ENCODE peak calls at places on chromosomes 7 and 10, in six cellular contexts. Y is mammary epithelial cell, M is A549, V is kidney epithelial cell, P is sigmoid colon, K is IMR-90. H is an unnamed sample.

GRCh38 chr7:93883078-93883916 is 7.3 kb downstream of the TFPI2 start:
- DNase-seq in K (no peak), P (no peak), M (no peak), V (no peak), Y (no peak), H (no peak)

GRCh38 chr7:90261441-90261840 is 16.5 kb downstream of the CFAP69 start:
- DNase-seq in P (no peak), V (no peak), M (no peak), Y (no peak), K (no peak), H (no peak)

GRCh38 chr10:76456190-76456589 is 1024.8 kb downstream of the LRMDA start:
- DNase-seq in M (no peak), P (no peak), K (no peak), Y (no peak), V (no peak), H (no peak)

GRCh38 chr7:68730871-68731403 is 867.3 kb upstream of the AUTS2 start:
- DNase-seq in P (no peak), K (no peak), Y (no peak), V (no peak), M (no peak), H (no peak)

GRCh38 chr10:78549536-78549935 is 515.9 kb downstream of the RPS24 start:
- DNase-seq in K (no peak), Y (no peak), P (no peak), V (no peak), M (no peak), H (no peak)

GRCh38 chr10:45000138-45000763 is 472 bp upstream of the ZNF22 start:
- DNase-seq in Y (no peak), K (peak; percentile 9), V (no peak), M (no peak), P (peak; percentile 95), H (peak; percentile 96)

GRCh38 chr7:31741852-31742251 is 54.8 kb downstream of the PPP1R17 start:
- DNase-seq in K (no peak), P (no peak), M (no peak), Y (peak; percentile 34), V (no peak), H (no peak)

GRCh38 chr10:21758671-21759070 is 224.6 kb downstream of the MLLT10 start:
- DNase-seq in K (no peak), V (no peak), Y (no peak), M (no peak), P (no peak), H (no peak)

GRCh38 chr10:55631071-55631654 is 729.9 kb downstream of the ZWINT start:
- DNase-seq in Y (peak; percentile 27), M (peak; percentile 38), K (no peak), V (no peak), P (no peak), H (no peak)

GRCh38 chr10:71472912-71473311 is 76.2 kb downstream of the CDH23 start:
- DNase-seq in K (no peak), M (no peak), V (no peak), Y (no peak), P (no peak), H (no peak)

GRCh38 chr10:97685395-97685958 is 1.6 kb downstream of the AVPI1 start:
- DNase-seq in V (no peak), Y (peak; percentile 58), P (peak; percentile 73), M (peak; percentile 76), K (peak; percentile 58), H (peak; percentile 49)

GRCh38 chr10:100485336-100485735 is 22.5 kb downstream of the WNT8B start:
- DNase-seq in P (no peak), Y (no peak), V (no peak), K (no peak), M (no peak), H (no peak)

GRCh38 chr10:132836832-132837540 is 51.0 kb upstream of the NKX6-2 start:
- DNase-seq in K (peak; percentile 4), V (no peak), Y (peak; percentile 6), M (peak; percentile 69), P (peak; percentile 60), H (peak; percentile 78)

GRCh38 chr10:126948355-126949160 is 43.3 kb downstream of the DOCK1 start:
- DNase-seq in K (no peak), Y (no peak), M (no peak), V (no peak), P (no peak), H (no peak)

GRCh38 chr7:130242198-130243014 is 24.3 kb upstream of the CPA2 start:
- DNase-seq in M (peak; percentile 51), P (no peak), V (peak; percentile 21), Y (peak; percentile 93), K (peak; percentile 82), H (peak; percentile 88)

GRCh38 chr10:47025540-47026300 is 114.5 kb downstream of the PTPN20 start:
- DNase-seq in P (peak; percentile 71), M (no peak), V (no peak), Y (no peak), K (peak; percentile 72), H (peak; percentile 34)

GRCh38 chr10:58637372-58637771 is 124.7 kb downstream of the BICC1 start:
- DNase-seq in V (peak; percentile 58), P (no peak), M (peak; percentile 29), Y (peak; percentile 62), K (no peak), H (no peak)

GRCh38 chr7:101378808-101379207 is 16.1 kb downstream of the COL26A1 start:
- DNase-seq in K (no peak), V (no peak), P (no peak), Y (no peak), M (no peak), H (no peak)

GRCh38 chr10:117254338-117254737 is 13.4 kb downstream of the SLC18A2 start:
- DNase-seq in V (no peak), P (no peak), K (no peak), M (no peak), Y (no peak), H (no peak)

GRCh38 chr7:1951600-1951999 is 281.1 kb downstream of the MAD1L1 start:
- DNase-seq in V (no peak), M (no peak), Y (no peak), K (no peak), P (no peak), H (no peak)

GRCh38 chr10:6409982-6410694 is 169.9 kb downstream of the PRKCQ start:
- DNase-seq in K (peak; percentile 76), V (no peak), P (no peak), Y (peak; percentile 35), M (no peak), H (peak; percentile 51)

GRCh38 chr10:11253397-11254002 is 235.8 kb downstream of the CELF2 start:
- DNase-seq in K (no peak), P (no peak), M (no peak), V (no peak), Y (no peak), H (no peak)

GRCh38 chr10:11250304-11250703 is 232.6 kb downstream of the CELF2 start:
- DNase-seq in P (no peak), M (no peak), V (no peak), Y (no peak), K (no peak), H (no peak)

GRCh38 chr10:11255796-11256444 is 238.2 kb downstream of the CELF2 start:
- DNase-seq in V (no peak), M (no peak), K (no peak), Y (no peak), P (no peak), H (no peak)

GRCh38 chr10:11256896-11257295 is 239.2 kb downstream of the CELF2 start:
- DNase-seq in V (no peak), Y (no peak), M (no peak), K (no peak), P (no peak), H (no peak)

GRCh38 chr10:11255156-11255555 is 237.5 kb downstream of the CELF2 start:
- DNase-seq in P (no peak), V (no peak), Y (no peak), M (no peak), K (no peak), H (no peak)
- TF ChIP-seq CTCF in P (no peak), V (no peak), Y (no peak), M (no peak), K (no peak), H (no peak)

GRCh38 chr10:119491941-119492340 is 50.6 kb downstream of the RGS10 start:
- DNase-seq in V (no peak), K (no peak), P (no peak), M (no peak), Y (no peak), H (no peak)
- H3K4me3 ChIP-seq in V (no peak overlapping the region), K (no peak overlapping the region), P (no peak overlapping the region), M (no peak overlapping the region), Y (no peak overlapping the region), H (no peak overlapping the region)

GRCh38 chr7:26156454-26157365 is 4.7 kb downstream of the NFE2L3 start:
- DNase-seq in P (no peak), Y (peak; percentile 96), K (peak; percentile 97), V (peak; percentile 92), M (peak; percentile 11), H (no peak)

GRCh38 chr7:26157520-26158105 is 5.6 kb downstream of the NFE2L3 start:
- DNase-seq in K (no peak), V (no peak), M (no peak), Y (no peak), P (no peak), H (no peak)

GRCh38 chr7:26153823-26154783 is 2.1 kb downstream of the NFE2L3 start:
- DNase-seq in P (no peak), Y (no peak), V (no peak), K (peak; percentile 68), M (no peak), H (no peak)

GRCh38 chr7:26153246-26153822 is 1.3 kb downstream of the NFE2L3 start:
- DNase-seq in Y (no peak), K (no peak), V (no peak), P (no peak), M (no peak), H (no peak)

DNA sequence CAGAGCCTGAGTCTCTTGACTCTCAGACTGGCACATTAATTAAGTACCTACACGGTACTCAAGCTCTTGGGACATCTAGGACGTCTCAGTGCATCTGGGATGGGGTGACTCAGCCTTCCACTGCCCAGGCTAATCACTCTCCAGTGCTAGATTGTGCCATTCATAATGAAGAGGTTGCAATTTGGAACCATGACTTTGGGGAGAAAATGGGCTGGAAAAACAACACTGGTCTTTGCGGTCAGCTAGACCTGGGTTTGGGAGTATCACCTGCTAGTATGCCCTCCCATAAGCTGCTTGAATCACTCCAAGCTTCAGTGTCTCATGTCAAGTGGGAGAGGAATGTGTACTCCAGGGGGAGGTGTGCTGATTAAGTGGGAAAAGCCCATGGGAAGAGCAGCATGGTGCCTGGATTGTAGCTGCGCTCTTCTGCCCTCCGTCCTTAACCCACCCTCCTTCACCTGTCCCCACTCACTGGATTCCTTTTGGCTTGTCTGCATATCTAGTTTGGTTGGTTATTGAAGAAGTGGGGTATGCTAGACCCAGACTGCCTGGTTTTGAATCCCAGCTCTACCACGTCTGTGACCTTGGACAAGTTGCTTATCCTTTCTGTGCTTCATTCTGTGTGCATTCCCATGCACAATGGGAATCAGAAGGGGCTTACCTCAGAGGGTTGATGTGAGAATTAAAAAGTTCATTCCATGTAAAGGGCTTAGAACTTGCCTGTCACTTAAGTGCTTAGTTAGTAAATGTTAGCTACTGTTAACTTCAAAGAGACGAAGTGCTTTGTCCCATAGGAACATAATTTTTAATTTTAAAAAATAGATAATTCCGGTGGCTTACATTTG is 3.8 kb downstream of the NFE2L3 start:
- DNase-seq in P (no peak), M (no peak), V (peak; percentile 65), Y (peak; percentile 87), K (peak; percentile 67), H (no peak)
- TF ChIP-seq CTCF in P (no peak), M (no peak), V (no peak), Y (no peak), K (no peak), H (no peak)

DNA sequence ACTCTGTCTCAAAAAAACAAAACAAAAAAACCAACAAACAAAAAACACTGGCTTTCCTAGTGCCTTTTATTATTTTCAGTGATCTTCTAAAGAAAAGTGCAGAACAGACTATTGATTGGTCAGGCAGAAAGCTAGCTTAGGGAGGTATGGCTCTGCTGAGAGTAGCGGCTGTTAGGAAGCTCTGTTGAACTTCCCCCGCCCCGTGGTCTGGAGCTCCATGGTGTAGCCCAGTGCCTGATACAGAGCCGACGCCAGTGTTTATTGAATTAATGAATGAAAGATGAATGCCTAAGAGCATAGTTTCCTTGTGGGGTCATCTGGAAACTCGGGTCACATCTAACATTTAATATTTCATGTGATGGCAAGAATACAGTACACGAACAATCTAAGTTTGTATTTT is 90.5 kb upstream of the ARMC3 start:
- DNase-seq in K (no peak), P (no peak), Y (no peak), M (no peak), V (no peak), H (no peak)
- H3K4me3 ChIP-seq in K (no peak overlapping the region), P (no peak overlapping the region), Y (no peak overlapping the region), M (no peak overlapping the region), V (no peak overlapping the region), H (no peak overlapping the region)